ENCODE peak calls at places on chromosomes 5 and 9, in six cellular contexts. D is neuronal stem cell, R is H1, H is mesendoderm, F is H9, L is mesenchymal stem cell. Q is an unnamed sample.
A peak's percentile ranks its signal among the peaks of the same experiment; 100 is the strongest.

GRCh38 chr5:124744170-124744911 is 2.1 kb downstream of the ZNF608 start:
- DNase-seq in F (no peak), H (peak; percentile 32), R (peak; percentile 57), D (no peak), L (peak; percentile 52), Q (peak; percentile 27)

GRCh38 chr5:178831049-178831448 is 28.7 kb upstream of the ZNF354B start:
- DNase-seq in R (no peak), H (peak; percentile 5), D (no peak), L (no peak), F (peak; percentile 51), Q (no peak)

GRCh38 chr9:110283736-110284135 is 27.4 kb upstream of the TXN start:
- DNase-seq in H (no peak), D (no peak), L (no peak), F (no peak), R (no peak), Q (no peak)

GRCh38 chr9:134967547-134967930 is 49.8 kb upstream of the FCN1 start:
- DNase-seq in L (no peak), D (no peak), R (no peak), H (no peak), F (no peak), Q (peak; percentile 6)

GRCh38 chr5:54668096-54668495 is 150.5 kb downstream of the SNX18 start:
- DNase-seq in L (no peak), F (no peak), H (no peak), R (no peak), D (no peak), Q (no peak)

GRCh38 chr9:92964607-92964975 is 17.3 kb downstream of the FGD3 start:
- DNase-seq in R (no peak), L (no peak), H (no peak), D (no peak), F (no peak), Q (no peak)

GRCh38 chr5:177269232-177269895 is 34.2 kb downstream of the RAB24 start:
- DNase-seq in R (no peak), D (no peak), F (no peak), H (no peak), L (no peak), Q (no peak)

GRCh38 chr5:158560170-158560569 is 539.5 kb downstream of the EBF1 start:
- DNase-seq in R (no peak), H (no peak), F (no peak), L (no peak), D (no peak), Q (no peak)

GRCh38 chr5:55699041-55699688 is 13.0 kb downstream of the SLC38A9 start:
- DNase-seq in L (no peak), D (no peak), R (no peak), H (no peak), F (no peak), Q (no peak)

GRCh38 chr9:78130004-78130403 is 98.4 kb upstream of the GNAQ start:
- DNase-seq in H (peak; percentile 91), R (peak; percentile 64), L (no peak), D (no peak), F (peak; percentile 86), Q (no peak)

GRCh38 chr5:170448221-170448620 is 55.6 kb upstream of the KCNIP1 start:
- DNase-seq in D (no peak), F (peak; percentile 11), L (no peak), R (peak; percentile 23), H (no peak), Q (no peak)

GRCh38 chr9:8845808-8846207 is 1046.2 kb upstream of the DMAC1 start:
- DNase-seq in L (no peak), D (no peak), F (no peak), R (no peak), H (no peak), Q (no peak)

GRCh38 chr5:135016926-135017325 is 17.1 kb downstream of the PITX1 start:
- DNase-seq in H (no peak), R (peak; percentile 42), F (peak; percentile 26), D (no peak), L (no peak), Q (no peak)

GRCh38 chr9:31304576-31304975 is 1079.9 kb upstream of the ACO1 start:
- DNase-seq in L (peak; percentile 91), R (no peak), H (no peak), D (no peak), F (no peak), Q (peak; percentile 32)

GRCh38 chr9:135551031-135551430 is 5.1 kb downstream of the OBP2A start:
- DNase-seq in F (no peak), R (no peak), L (no peak), D (no peak), H (no peak), Q (no peak)

GRCh38 chr5:141484499-141485304 is at the start of gene PCDHGC4:
- DNase-seq in L (peak; percentile 64), D (peak; percentile 75), F (peak; percentile 92), R (peak; percentile 84), H (peak; percentile 91), Q (no peak)

GRCh38 chr9:124482431-124483031 is 24.7 kb downstream of the NR5A1 start:
- DNase-seq in R (peak; percentile 74), H (peak; percentile 40), L (no peak), F (peak; percentile 82), D (no peak), Q (no peak)

GRCh38 chr5:177537389-177538361 is 16.7 kb downstream of the FAM193B start:
- DNase-seq in H (peak; percentile 42), F (no peak), D (no peak), L (peak; percentile 92), R (no peak), Q (peak; percentile 95)

GRCh38 chr5:73544429-73545402 is 20.7 kb downstream of the ANKRA2 start:
- DNase-seq in L (no peak), H (no peak), R (no peak), F (no peak), D (no peak), Q (no peak)

GRCh38 chr9:81182421-81182820 is 506.9 kb downstream of the TLE1 start:
- DNase-seq in R (no peak), H (peak; percentile 8), L (peak; percentile 66), D (no peak), F (no peak), Q (peak; percentile 77)

GRCh38 chr5:71923755-71924154 is 183.5 kb upstream of the MAP1B start:
- DNase-seq in R (no peak), F (no peak), L (no peak), D (no peak), H (peak; percentile 63), Q (no peak)

GRCh38 chr9:116632990-116633441 is 54.1 kb upstream of the TRIM32 start:
- DNase-seq in D (no peak), L (peak; percentile 78), F (no peak), R (no peak), H (no peak), Q (peak; percentile 44)

GRCh38 chr5:116456036-116456435 is 118.6 kb downstream of the SEMA6A start:
- DNase-seq in H (no peak), R (no peak), L (no peak), F (no peak), D (no peak), Q (no peak)
- H2BK15ac ChIP-seq in H (no peak overlapping the region), R (no peak overlapping the region), L (no peak overlapping the region), F (no peak overlapping the region), D (no peak overlapping the region), Q (no peak overlapping the region)

GRCh38 chr5:132941331-132941730 is 22.1 kb downstream of the AFF4 start:
- DNase-seq in H (no peak), D (no peak), L (no peak), R (no peak), F (no peak), Q (no peak)

GRCh38 chr5:132947661-132948060 is 15.8 kb downstream of the AFF4 start:
- DNase-seq in R (no peak), D (no peak), F (no peak), L (peak; percentile 35), H (no peak), Q (peak; percentile 67)

GRCh38 chr5:132949151-132949550 is 14.3 kb downstream of the AFF4 start:
- DNase-seq in R (no peak), F (no peak), L (no peak), D (no peak), H (no peak), Q (no peak)

GRCh38 chr5:132943362-132944022 is 19.9 kb downstream of the AFF4 start:
- DNase-seq in F (no peak), D (no peak), R (no peak), H (no peak), L (no peak), Q (no peak)
- H3K4ac ChIP-seq in F (no peak overlapping the region), D (no peak overlapping the region), R (no peak overlapping the region), H (no peak overlapping the region), L (no peak overlapping the region), Q (no peak overlapping the region)

GRCh38 chr5:132052520-132052919 is 7.9 kb upstream of the IL3 start:
- DNase-seq in R (peak; percentile 32), F (peak; percentile 8), H (no peak), L (no peak), D (no peak), Q (no peak)

GRCh38 chr5:132054697-132055440 is 5.6 kb upstream of the IL3 start:
- DNase-seq in D (no peak), F (no peak), H (no peak), R (no peak), L (no peak), Q (no peak)

GRCh38 chr5:132055441-132055807 is 5.0 kb upstream of the IL3 start:
- DNase-seq in L (no peak), D (no peak), F (no peak), H (no peak), R (no peak), Q (no peak)

GRCh38 chr5:132053483-132053882 is 7.0 kb upstream of the IL3 start:
- DNase-seq in D (no peak), F (peak; percentile 18), H (no peak), R (no peak), L (no peak), Q (no peak)

GRCh38 chr5:132054031-132054696 is 6.3 kb upstream of the IL3 start:
- DNase-seq in L (no peak), D (no peak), H (no peak), R (no peak), F (peak; percentile 17), Q (no peak)
- H2BK15ac ChIP-seq in L (no peak overlapping the region), D (no peak overlapping the region), H (no peak overlapping the region), R (no peak overlapping the region), F (no peak overlapping the region), Q (no peak overlapping the region)

GRCh38 chr9:89786650-89787049 is 181.8 kb downstream of the GADD45G start:
- DNase-seq in F (no peak), L (peak; percentile 45), D (no peak), H (no peak), R (no peak), Q (no peak)

GRCh38 chr9:89789922-89790510 is 185.2 kb downstream of the GADD45G start:
- DNase-seq in D (no peak), F (no peak), H (no peak), L (no peak), R (no peak), Q (no peak)

GRCh38 chr9:89790542-89791109 is 185.8 kb downstream of the GADD45G start:
- DNase-seq in R (no peak), D (no peak), H (no peak), F (no peak), L (no peak), Q (no peak)

GRCh38 chr9:89787595-89787994 is 182.8 kb downstream of the GADD45G start:
- DNase-seq in F (no peak), R (no peak), H (no peak), L (no peak), D (no peak), Q (no peak)

DNA sequence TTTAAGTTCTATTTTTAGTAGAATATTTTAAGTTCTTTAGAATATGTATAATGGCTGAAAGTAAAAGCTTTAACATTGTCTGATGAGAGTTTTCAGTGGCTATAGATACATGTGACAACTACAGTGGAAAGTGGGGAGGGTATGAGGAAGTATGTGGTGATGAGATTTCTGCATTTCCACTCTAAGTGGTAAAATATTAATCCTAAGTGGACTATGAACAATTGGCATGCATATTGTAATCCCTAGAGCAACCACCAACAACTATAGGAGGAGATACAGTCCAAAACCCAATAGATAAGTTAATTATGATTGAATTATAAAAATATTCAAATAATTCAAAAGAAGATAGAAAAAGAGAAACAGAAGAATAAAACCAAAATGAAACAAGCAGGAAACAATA is 183.6 kb downstream of the GADD45G start:
- DNase-seq in L (no peak), H (no peak), D (no peak), F (no peak), R (no peak), Q (no peak)
- H3K4ac ChIP-seq in L (no peak overlapping the region), H (no peak overlapping the region), D (no peak overlapping the region), F (no peak overlapping the region), R (no peak overlapping the region), Q (no peak overlapping the region)

Q was measured in IMR-90.